ENCODE peak calls at places on chromosomes 11 and 22, in nine cellular contexts. Z is right atrium auricular region; R is mucosa of descending colon; X is body of pancreas; C is AG04450; J is CD4-positive, CD25-positive, alpha-beta regulatory T cell; Y is effector memory CD4-positive, alpha-beta T cell; S is ovary; Q is AG09309. L is an unnamed sample.

GRCh38 chr11:112464949-112465348 is 204.3 kb upstream of the PLET1 start:
- DNase-seq in Z (no peak), S (no peak), X (no peak), J (no peak), Q (no peak), Y (no peak), R (no peak), C (no peak), L (no peak)

GRCh38 chr11:47960015-47960414 is 20.3 kb upstream of the PTPRJ start:
- DNase-seq in Z (no peak), S (no peak), C (no peak), Q (no peak), J (no peak), X (no peak), Y (no peak), R (no peak), L (no peak)

GRCh38 chr11:67195971-67196418 is 70.3 kb upstream of the GRK2 start:
- DNase-seq in Z (no peak), R (peak), C (no peak), Y (no peak), Q (peak), J (no peak), S (no peak), X (no peak), L (no peak)

GRCh38 chr11:104161751-104162450 is 2.0 kb downstream of the PDGFD start:
- DNase-seq in C (no peak), Z (no peak), R (no peak), Q (no peak), X (no peak), Y (no peak), S (no peak), J (no peak), L (no peak)

GRCh38 chr11:104095791-104096190 is 59.4 kb downstream of the DDI1 start:
- DNase-seq in Q (no peak), C (no peak), X (no peak), J (no peak), Z (no peak), R (no peak), Y (no peak), S (no peak), L (no peak)

GRCh38 chr22:48098936-48099245 is 1336.4 kb downstream of the TBC1D22A start:
- DNase-seq in S (no peak), J (no peak), Q (no peak), R (no peak), Y (no peak), X (no peak), Z (no peak), C (no peak), L (peak)

GRCh38 chr11:94400075-94400838 is 962 bp downstream of the GPR83 start:
- DNase-seq in Y (no peak), Q (no peak), C (no peak), J (no peak), S (no peak), X (no peak), Z (no peak), R (no peak), L (no peak)

GRCh38 chr22:43365715-43366440 is 22.7 kb upstream of the SCUBE1 start:
- DNase-seq in S (peak), X (no peak), J (no peak), Q (no peak), Z (no peak), R (no peak), C (no peak), Y (no peak), L (no peak)

GRCh38 chr11:35815556-35816315 is 128.1 kb upstream of the LDLRAD3 start:
- DNase-seq in J (no peak), Z (peak), R (no peak), S (no peak), Y (no peak), X (peak), C (no peak), Q (no peak), L (no peak)

GRCh38 chr11:117677729-117678310 is 119.2 kb downstream of the DSCAML1 start:
- DNase-seq in X (no peak), Q (no peak), S (no peak), J (no peak), Z (no peak), C (no peak), R (no peak), Y (no peak), L (no peak)

GRCh38 chr11:18078909-18079308 is 27.0 kb downstream of the SAAL1 start:
- DNase-seq in R (no peak), C (no peak), Q (no peak), J (no peak), Y (no peak), S (no peak), Z (no peak), X (no peak), L (no peak)

GRCh38 chr11:16611395-16612233 is 126.8 kb upstream of the C11orf58 start:
- DNase-seq in X (no peak), S (no peak), J (no peak), R (no peak), Q (no peak), Z (no peak), C (no peak), Y (no peak), L (no peak)

GRCh38 chr22:42231929-42232328 is 38.5 kb downstream of the TCF20 start:
- DNase-seq in Y (no peak), Q (no peak), J (no peak), X (no peak), Z (no peak), S (no peak), R (no peak), C (no peak), L (no peak)

GRCh38 chr11:122706689-122707088 is 51.2 kb downstream of the UBASH3B start:
- DNase-seq in X (no peak), C (no peak), Z (no peak), J (no peak), R (no peak), Q (no peak), S (no peak), Y (no peak), L (no peak)

GRCh38 chr11:105489431-105489830 is 120.4 kb upstream of the GRIA4 start:
- DNase-seq in J (no peak), X (no peak), Y (no peak), R (no peak), Q (no peak), S (no peak), Z (no peak), C (no peak), L (no peak)

GRCh38 chr11:111665779-111666178 is 63.5 kb downstream of the SIK2 start:
- DNase-seq in Q (no peak), Y (no peak), S (no peak), J (no peak), C (peak), Z (no peak), R (peak), X (no peak), L (no peak)

GRCh38 chr11:75159081-75159953 is 8.4 kb downstream of the SLCO2B1 start:
- DNase-seq in X (peak), R (peak), S (no peak), Y (no peak), C (no peak), Q (no peak), J (no peak), Z (no peak), L (no peak)

GRCh38 chr11:15045209-15045608 is 28.2 kb upstream of the CALCB start:
- DNase-seq in R (no peak), S (no peak), X (no peak), J (no peak), C (no peak), Z (no peak), Y (no peak), Q (no peak), L (no peak)

GRCh38 chr11:96015911-96016565 is 92.1 kb upstream of the MTMR2 start:
- DNase-seq in Y (peak), Q (no peak), X (no peak), S (no peak), J (no peak), R (no peak), Z (no peak), C (no peak), L (no peak)

GRCh38 chr11:45089251-45089650 is 57.2 kb upstream of the PRDM11 start:
- DNase-seq in R (peak), Z (peak), C (peak), J (no peak), X (peak), Q (peak), Y (no peak), S (peak), L (peak)

GRCh38 chr11:134036484-134037092 is 32.3 kb upstream of the JAM3 start:
- DNase-seq in Q (no peak), C (no peak), S (no peak), Y (no peak), J (peak), R (no peak), Z (no peak), X (peak), L (no peak)

GRCh38 chr11:111766834-111767142 is 599 bp upstream of the PPP2R1B start:
- DNase-seq in Q (no peak), Y (no peak), X (no peak), Z (no peak), C (no peak), S (no peak), J (no peak), R (no peak), L (no peak)

GRCh38 chr11:125935629-125936199 is 10.1 kb upstream of the VSIG10L2 start:
- DNase-seq in Y (no peak), Q (no peak), C (no peak), S (no peak), R (no peak), J (no peak), Z (peak), X (no peak), L (no peak)

GRCh38 chr22:38069372-38070249 is 12.4 kb downstream of the PICK1 start:
- DNase-seq in Z (no peak), R (peak), J (no peak), Q (peak), Y (no peak), C (peak), S (no peak), X (no peak), L (no peak)

GRCh38 chr11:114290503-114291239 is 5.5 kb upstream of the NNMT start:
- DNase-seq in R (no peak), Y (no peak), J (no peak), Q (no peak), S (no peak), C (no peak), X (no peak), Z (no peak), L (no peak)

GRCh38 chr11:31903225-31904074 is 92.3 kb upstream of the PAX6 start:
- DNase-seq in Z (no peak), C (no peak), J (no peak), X (no peak), Y (no peak), R (no peak), Q (no peak), S (no peak), L (no peak)

GRCh38 chr11:9386086-9386485 is 1.6 kb downstream of the IPO7 start:
- DNase-seq in Y (no peak), Q (no peak), S (no peak), X (no peak), C (no peak), Z (no peak), J (no peak), R (no peak), L (no peak)
- H3K4me3 ChIP-seq in Y (no peak), Q (peak), S (peak), X (no peak), C (peak), Z (peak), J (peak), R (no peak), L (peak)

GRCh38 chr22:30923168-30923900 is 45.2 kb downstream of the MORC2 start:
- DNase-seq in X (peak), Q (no peak), S (no peak), J (no peak), Y (no peak), R (no peak), Z (no peak), C (no peak), L (no peak)

GRCh38 chr22:30922151-30922611 is 46.4 kb downstream of the MORC2 start:
- DNase-seq in Q (no peak), C (no peak), X (peak), J (peak), R (peak), Y (peak), Z (no peak), S (peak), L (no peak)

GRCh38 chr22:30920407-30920806 is 48.2 kb downstream of the MORC2 start:
- DNase-seq in X (peak), Q (peak), Y (peak), S (peak), Z (peak), R (peak), J (peak), C (peak), L (peak)

GRCh38 chr22:30919973-30920372 is 48.6 kb downstream of the MORC2 start:
- DNase-seq in Q (no peak), R (no peak), S (no peak), C (no peak), J (no peak), Y (no peak), Z (no peak), X (no peak), L (no peak)

DNA sequence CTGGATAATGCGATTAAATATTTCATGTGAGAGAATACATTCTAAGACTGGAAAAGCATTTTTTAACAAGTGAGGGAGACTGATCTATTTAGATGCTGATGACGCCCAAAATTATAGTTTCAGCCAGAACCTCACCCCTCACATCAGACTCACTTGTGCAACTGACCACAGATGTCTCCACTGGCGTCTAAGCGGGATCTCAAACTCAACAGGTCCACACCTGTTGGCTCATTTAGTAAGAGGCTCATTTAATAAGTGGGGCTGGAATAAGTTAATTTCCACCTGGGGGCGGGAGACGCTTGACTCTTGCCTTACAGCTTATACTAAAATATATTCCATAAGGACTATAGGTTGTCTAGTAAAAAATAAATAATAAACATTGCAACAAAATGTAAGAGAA is 47.5 kb downstream of the MORC2 start:
- DNase-seq in X (no peak), Q (no peak), Z (no peak), J (no peak), Y (no peak), S (no peak), C (no peak), R (no peak), L (no peak)
- H3K4me3 ChIP-seq in X (no peak), Q (no peak), Z (no peak), J (peak), Y (peak), S (no peak), C (no peak), R (no peak), L (peak)

GRCh38 chr22:26485013-26485412 is 1.3 kb downstream of the SRRD start:
- DNase-seq in C (no peak), Q (no peak), Z (no peak), R (no peak), S (no peak), J (no peak), X (no peak), Y (no peak), L (no peak)
- H3K4me3 ChIP-seq in C (peak), Q (no peak), Z (no peak), R (no peak), S (no peak), J (peak), X (no peak), Y (no peak), L (no peak)

GRCh38 chr11:33043221-33043833 is 4.0 kb downstream of the TCP11L1 start:
- DNase-seq in Y (no peak), J (no peak), R (no peak), S (no peak), X (no peak), Z (no peak), C (no peak), Q (no peak), L (no peak)

GRCh38 chr11:33044281-33044680 is 4.9 kb downstream of the TCP11L1 start:
- DNase-seq in S (no peak), Y (no peak), R (no peak), X (no peak), Q (no peak), Z (no peak), J (no peak), C (no peak), L (no peak)

GRCh38 chr11:33040862-33041453 is 1.6 kb downstream of the TCP11L1 start:
- DNase-seq in S (no peak), C (no peak), Q (no peak), R (no peak), J (no peak), Y (no peak), X (no peak), Z (no peak), L (no peak)

GRCh38 chr11:33039274-33040126 is at the start of gene TCP11L1:
- DNase-seq in R (peak), J (peak), X (peak), Z (peak), Y (peak), Q (peak), S (peak), C (peak), L (peak)

GRCh38 chr11:33040127-33040861 is 922 bp downstream of the TCP11L1 start:
- DNase-seq in R (no peak), S (no peak), X (no peak), J (peak), Y (peak), Q (no peak), Z (no peak), C (no peak), L (no peak)
- H3K4me3 ChIP-seq in R (peak), S (peak), X (peak), J (peak), Y (peak), Q (peak), Z (peak), C (peak), L (peak)

GRCh38 chr22:17562906-17563870 is at the start of gene SLC25A18:
- DNase-seq in S (peak), Q (no peak), Z (peak), J (no peak), R (no peak), X (no peak), Y (no peak), C (no peak), L (no peak)

GRCh38 chr22:17566776-17567175 is 3.5 kb downstream of the SLC25A18 start:
- DNase-seq in Q (no peak), R (no peak), X (no peak), C (no peak), Z (no peak), S (no peak), J (no peak), Y (no peak), L (no peak)

GRCh38 chr22:17565986-17566687 is 2.8 kb downstream of the SLC25A18 start:
- DNase-seq in C (no peak), Y (no peak), R (no peak), X (no peak), Z (no peak), S (no peak), J (no peak), Q (no peak), L (no peak)

GRCh38 chr22:17559188-17559587 is 4.1 kb upstream of the SLC25A18 start:
- DNase-seq in Y (no peak), J (no peak), C (no peak), X (no peak), R (no peak), S (no peak), Z (no peak), Q (no peak), L (no peak)

DNA sequence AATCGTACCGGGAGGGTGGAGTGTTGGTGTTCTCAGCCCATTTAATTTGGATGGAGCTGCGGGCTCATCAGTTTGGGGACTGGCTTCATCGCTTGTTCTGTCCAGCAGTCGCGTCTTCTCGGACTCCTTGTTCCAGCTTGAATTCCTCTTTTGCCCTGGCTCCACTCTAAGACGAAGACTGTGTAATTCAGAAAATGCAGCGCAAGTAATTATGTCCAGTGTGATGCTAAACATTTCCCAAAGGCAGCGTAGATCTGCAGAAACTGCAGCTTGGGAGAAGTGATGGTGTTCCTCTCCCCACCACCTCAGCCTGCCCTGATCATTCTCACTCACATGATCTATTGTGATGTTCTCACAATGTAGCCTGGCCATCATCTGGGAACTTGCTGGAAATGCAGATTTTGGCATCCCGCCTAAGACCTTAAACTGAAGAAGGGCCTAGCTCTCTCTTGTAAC is 666 bp downstream of the SLC25A18 start:
- DNase-seq in J (no peak), X (no peak), Z (no peak), Y (no peak), Q (no peak), C (no peak), S (no peak), R (peak), L (no peak)
- H3K4me3 ChIP-seq in J (no peak), X (no peak), Z (no peak), Y (no peak), Q (no peak), C (no peak), S (no peak), R (no peak), L (peak)

DNA sequence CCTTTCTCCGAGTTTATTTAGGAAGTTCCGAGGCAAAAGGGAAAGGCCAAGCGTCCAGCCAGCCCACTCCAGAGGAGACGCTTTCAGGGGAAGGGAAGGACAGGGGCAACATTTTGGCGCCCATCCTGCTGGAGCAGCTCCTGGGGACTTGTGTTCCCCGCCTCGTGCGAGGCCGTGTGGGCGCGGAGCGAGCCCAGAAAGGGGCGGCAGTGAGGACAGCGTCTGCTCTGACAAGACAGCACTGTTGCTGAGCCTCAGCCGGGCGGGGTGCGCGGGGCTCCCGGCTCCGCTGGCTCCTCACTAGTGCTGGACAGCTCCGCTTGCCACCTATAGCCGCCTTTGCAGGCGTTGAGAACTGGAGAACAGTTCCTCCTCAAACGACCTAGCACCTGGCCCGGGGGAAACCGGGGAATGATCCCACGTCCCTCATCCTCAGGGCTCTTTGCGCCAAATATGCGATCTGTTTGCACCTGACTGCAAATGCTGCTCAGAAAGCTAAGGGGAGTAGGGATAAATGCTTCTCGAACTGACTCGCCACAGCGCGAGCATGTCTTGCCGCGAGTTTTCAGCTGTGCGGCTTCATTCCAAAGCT is 722 bp upstream of the GUCY1A2 start:
- DNase-seq in X (peak), Z (peak), Q (no peak), J (no peak), Y (no peak), C (peak), R (peak), S (peak), L (peak)
- H3K4me3 ChIP-seq in X (peak), Z (peak), Q (peak), J (no peak), Y (no peak), C (peak), R (no peak), S (peak), L (peak)

DNA sequence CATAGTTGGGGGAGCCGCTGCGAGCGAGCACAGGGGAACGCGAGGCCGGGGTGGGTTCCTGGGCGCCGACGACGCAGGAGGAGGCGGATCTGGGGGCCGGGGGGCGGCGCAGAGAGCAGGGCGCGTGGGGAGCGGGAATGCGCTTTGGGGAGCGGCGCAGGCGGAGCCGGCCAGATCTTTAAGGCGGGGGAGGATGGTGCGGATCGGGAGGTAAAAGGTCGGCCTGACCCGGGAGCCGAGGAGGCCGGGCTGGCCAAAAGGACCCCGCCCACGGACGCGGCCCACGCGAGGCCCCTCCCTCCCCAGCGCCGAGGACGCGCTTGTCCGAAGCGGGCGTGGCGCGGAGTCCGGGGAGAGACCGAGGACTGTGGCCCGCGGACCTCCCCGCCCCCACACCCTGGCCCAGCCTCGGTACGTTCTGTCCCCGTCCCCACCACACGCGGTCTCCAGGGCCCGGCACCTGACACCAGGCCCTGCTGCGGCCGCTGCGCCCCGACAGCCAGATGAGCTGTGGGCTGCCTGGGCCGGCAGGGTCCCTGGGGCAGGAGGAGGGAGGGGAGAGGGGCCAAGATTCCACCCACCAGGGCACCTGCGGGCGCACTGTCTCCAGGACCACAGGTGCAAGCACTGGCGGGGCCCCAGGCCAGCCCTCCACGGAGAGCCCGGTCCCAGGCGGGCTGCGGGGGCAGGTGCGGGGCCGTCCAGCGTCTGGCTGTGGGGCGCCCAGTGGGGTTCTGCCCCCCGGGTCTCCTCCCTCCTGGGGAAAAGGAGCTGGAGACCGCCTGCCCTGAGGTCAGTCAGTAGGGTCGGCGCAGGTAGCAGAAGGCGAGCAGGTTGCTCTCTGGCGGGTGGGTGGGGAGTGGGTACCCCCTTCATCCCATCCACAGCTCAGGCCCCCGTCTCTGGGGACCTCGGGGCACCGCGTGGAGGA is 10.9 kb downstream of the PIM3 start:
- DNase-seq in X (peak), Z (peak), Y (no peak), Q (no peak), R (peak), J (no peak), S (peak), C (no peak), L (peak)
- H3K4me3 ChIP-seq in X (no peak), Z (peak), Y (peak), Q (peak), R (peak), J (no peak), S (peak), C (peak), L (peak)

L was measured in breast epithelium.